ENCODE peak calls at places on chromosomes 2 and 18, in ten cellular contexts. One of them, this sample, is unnamed.

GRCh38 chr18:32549248-32549842 is 78.7 kb upstream of the GAREM1 start:
- DNase-seq in endothelial cell: peak
- DNase-seq in Calu3: peak
- DNase-seq in chondrocyte: no peak
- DNase-seq in OCI-LY7: peak
- DNase-seq in BJ: no peak
- DNase-seq in cardiac muscle cell: peak
- DNase-seq in RWPE1: peak
- DNase-seq in kidney: no peak
- DNase-seq in sigmoid colon: no peak
- DNase-seq in this sample: no peak

GRCh38 chr2:118386636-118387302 is 298.5 kb downstream of the INSIG2 start:
- DNase-seq in endothelial cell: no peak
- DNase-seq in BJ: peak
- DNase-seq in RWPE1: peak
- DNase-seq in sigmoid colon: no peak
- DNase-seq in chondrocyte: no peak
- DNase-seq in Calu3: no peak
- DNase-seq in cardiac muscle cell: no peak
- DNase-seq in OCI-LY7: no peak
- DNase-seq in kidney: no peak
- DNase-seq in this sample: no peak

GRCh38 chr2:204152616-204153015 is 216.1 kb downstream of the ICOS start:
- DNase-seq in chondrocyte: no peak
- DNase-seq in kidney: no peak
- DNase-seq in endothelial cell: no peak
- DNase-seq in sigmoid colon: no peak
- DNase-seq in BJ: no peak
- DNase-seq in OCI-LY7: no peak
- DNase-seq in Calu3: no peak
- DNase-seq in cardiac muscle cell: no peak
- DNase-seq in RWPE1: no peak
- DNase-seq in this sample: no peak

GRCh38 chr2:110106642-110107041 is 9.0 kb downstream of the MALL start:
- DNase-seq in chondrocyte: no peak
- DNase-seq in Calu3: no peak
- DNase-seq in OCI-LY7: no peak
- DNase-seq in endothelial cell: no peak
- DNase-seq in sigmoid colon: no peak
- DNase-seq in RWPE1: no peak
- DNase-seq in BJ: no peak
- DNase-seq in cardiac muscle cell: peak
- DNase-seq in kidney: no peak
- DNase-seq in this sample: no peak

GRCh38 chr18:23209031-23209430 is 73.7 kb downstream of the CABLES1 start:
- DNase-seq in endothelial cell: no peak
- DNase-seq in BJ: no peak
- DNase-seq in Calu3: no peak
- DNase-seq in RWPE1: no peak
- DNase-seq in cardiac muscle cell: no peak
- DNase-seq in OCI-LY7: no peak
- DNase-seq in kidney: no peak
- DNase-seq in sigmoid colon: no peak
- DNase-seq in chondrocyte: no peak
- DNase-seq in this sample: no peak

GRCh38 chr18:9653390-9653789 is 39.0 kb upstream of the PPP4R1 start:
- DNase-seq in BJ: no peak
- DNase-seq in kidney: peak
- DNase-seq in chondrocyte: no peak
- DNase-seq in RWPE1: no peak
- DNase-seq in cardiac muscle cell: peak
- DNase-seq in Calu3: peak
- DNase-seq in endothelial cell: no peak
- DNase-seq in sigmoid colon: peak
- DNase-seq in OCI-LY7: no peak
- DNase-seq in this sample: no peak

GRCh38 chr2:61328707-61329251 is 142.1 kb downstream of the USP34 start:
- DNase-seq in kidney: no peak
- DNase-seq in OCI-LY7: no peak
- DNase-seq in Calu3: no peak
- DNase-seq in BJ: peak
- DNase-seq in RWPE1: no peak
- DNase-seq in sigmoid colon: no peak
- DNase-seq in endothelial cell: no peak
- DNase-seq in cardiac muscle cell: no peak
- DNase-seq in chondrocyte: no peak
- DNase-seq in this sample: no peak

GRCh38 chr2:229129738-229130371 is 141.2 kb downstream of the PID1 start:
- DNase-seq in BJ: no peak
- DNase-seq in endothelial cell: no peak
- DNase-seq in OCI-LY7: no peak
- DNase-seq in chondrocyte: no peak
- DNase-seq in Calu3: no peak
- DNase-seq in RWPE1: peak
- DNase-seq in cardiac muscle cell: peak
- DNase-seq in kidney: no peak
- DNase-seq in sigmoid colon: no peak
- DNase-seq in this sample: peak

GRCh38 chr2:237324446-237325236 is 89.3 kb downstream of the COL6A3 start:
- DNase-seq in BJ: no peak
- DNase-seq in endothelial cell: no peak
- DNase-seq in RWPE1: no peak
- DNase-seq in sigmoid colon: peak
- DNase-seq in Calu3: no peak
- DNase-seq in chondrocyte: no peak
- DNase-seq in OCI-LY7: no peak
- DNase-seq in kidney: no peak
- DNase-seq in cardiac muscle cell: peak
- DNase-seq in this sample: no peak

GRCh38 chr2:1900736-1901135 is 156.4 kb upstream of the PXDN start:
- DNase-seq in chondrocyte: peak
- DNase-seq in Calu3: no peak
- DNase-seq in endothelial cell: peak
- DNase-seq in cardiac muscle cell: no peak
- DNase-seq in kidney: no peak
- DNase-seq in sigmoid colon: no peak
- DNase-seq in OCI-LY7: no peak
- DNase-seq in RWPE1: no peak
- DNase-seq in BJ: no peak
- DNase-seq in this sample: no peak
- TF ChIP-seq CTCF in chondrocyte: peak
- TF ChIP-seq CTCF in Calu3: no peak
- TF ChIP-seq CTCF in endothelial cell: peak
- TF ChIP-seq CTCF in cardiac muscle cell: no peak
- TF ChIP-seq CTCF in kidney: no peak
- TF ChIP-seq CTCF in sigmoid colon: no peak
- TF ChIP-seq CTCF in OCI-LY7: no peak
- TF ChIP-seq CTCF in RWPE1: no peak
- TF ChIP-seq CTCF in BJ: no peak
- TF ChIP-seq CTCF in this sample: no peak

GRCh38 chr2:136281281-136282117 is 163.6 kb upstream of the CXCR4 start:
- DNase-seq in sigmoid colon: no peak
- DNase-seq in OCI-LY7: no peak
- DNase-seq in endothelial cell: no peak
- DNase-seq in cardiac muscle cell: no peak
- DNase-seq in kidney: no peak
- DNase-seq in Calu3: no peak
- DNase-seq in chondrocyte: no peak
- DNase-seq in BJ: no peak
- DNase-seq in RWPE1: no peak
- DNase-seq in this sample: no peak

GRCh38 chr2:136284226-136285119 is 166.5 kb upstream of the CXCR4 start:
- DNase-seq in OCI-LY7: no peak
- DNase-seq in sigmoid colon: no peak
- DNase-seq in kidney: no peak
- DNase-seq in cardiac muscle cell: no peak
- DNase-seq in BJ: no peak
- DNase-seq in Calu3: no peak
- DNase-seq in RWPE1: no peak
- DNase-seq in endothelial cell: no peak
- DNase-seq in chondrocyte: no peak
- DNase-seq in this sample: no peak

GRCh38 chr2:136286423-136286822 is 168.5 kb upstream of the CXCR4 start:
- DNase-seq in chondrocyte: no peak
- DNase-seq in Calu3: no peak
- DNase-seq in sigmoid colon: no peak
- DNase-seq in cardiac muscle cell: no peak
- DNase-seq in OCI-LY7: no peak
- DNase-seq in BJ: no peak
- DNase-seq in endothelial cell: no peak
- DNase-seq in kidney: no peak
- DNase-seq in RWPE1: no peak
- DNase-seq in this sample: no peak

GRCh38 chr2:136288249-136288648 is 170.3 kb upstream of the CXCR4 start:
- DNase-seq in Calu3: no peak
- DNase-seq in OCI-LY7: no peak
- DNase-seq in endothelial cell: no peak
- DNase-seq in sigmoid colon: no peak
- DNase-seq in RWPE1: no peak
- DNase-seq in cardiac muscle cell: no peak
- DNase-seq in kidney: no peak
- DNase-seq in chondrocyte: no peak
- DNase-seq in BJ: no peak
- DNase-seq in this sample: no peak

GRCh38 chr2:136282238-136282775 is 164.4 kb upstream of the CXCR4 start:
- DNase-seq in RWPE1: no peak
- DNase-seq in chondrocyte: no peak
- DNase-seq in cardiac muscle cell: no peak
- DNase-seq in OCI-LY7: no peak
- DNase-seq in kidney: no peak
- DNase-seq in BJ: no peak
- DNase-seq in endothelial cell: no peak
- DNase-seq in sigmoid colon: no peak
- DNase-seq in Calu3: no peak
- DNase-seq in this sample: no peak
- TF ChIP-seq CTCF in RWPE1: no peak
- TF ChIP-seq CTCF in chondrocyte: no peak
- TF ChIP-seq CTCF in cardiac muscle cell: no peak
- TF ChIP-seq CTCF in OCI-LY7: no peak
- TF ChIP-seq CTCF in kidney: no peak
- TF ChIP-seq CTCF in BJ: no peak
- TF ChIP-seq CTCF in endothelial cell: no peak
- TF ChIP-seq CTCF in sigmoid colon: no peak
- TF ChIP-seq CTCF in Calu3: no peak
- TF ChIP-seq CTCF in this sample: no peak

GRCh38 chr2:167334343-167334742 is 446.1 kb downstream of the XIRP2 start:
- DNase-seq in BJ: no peak
- DNase-seq in endothelial cell: no peak
- DNase-seq in chondrocyte: no peak
- DNase-seq in RWPE1: no peak
- DNase-seq in sigmoid colon: no peak
- DNase-seq in Calu3: no peak
- DNase-seq in kidney: no peak
- DNase-seq in OCI-LY7: no peak
- DNase-seq in cardiac muscle cell: no peak
- DNase-seq in this sample: no peak

GRCh38 chr2:167335627-167336026 is 447.3 kb downstream of the XIRP2 start:
- DNase-seq in Calu3: no peak
- DNase-seq in chondrocyte: no peak
- DNase-seq in BJ: no peak
- DNase-seq in cardiac muscle cell: peak
- DNase-seq in OCI-LY7: no peak
- DNase-seq in endothelial cell: no peak
- DNase-seq in kidney: no peak
- DNase-seq in sigmoid colon: no peak
- DNase-seq in RWPE1: no peak
- DNase-seq in this sample: no peak

GRCh38 chr2:167331636-167332232 is 443.5 kb downstream of the XIRP2 start:
- DNase-seq in cardiac muscle cell: no peak
- DNase-seq in chondrocyte: no peak
- DNase-seq in OCI-LY7: no peak
- DNase-seq in endothelial cell: peak
- DNase-seq in kidney: peak
- DNase-seq in RWPE1: no peak
- DNase-seq in BJ: no peak
- DNase-seq in sigmoid colon: no peak
- DNase-seq in Calu3: peak
- DNase-seq in this sample: no peak

GRCh38 chr2:167332358-167332757 is 444.1 kb downstream of the XIRP2 start:
- DNase-seq in Calu3: no peak
- DNase-seq in cardiac muscle cell: no peak
- DNase-seq in sigmoid colon: no peak
- DNase-seq in kidney: no peak
- DNase-seq in endothelial cell: no peak
- DNase-seq in OCI-LY7: no peak
- DNase-seq in chondrocyte: no peak
- DNase-seq in RWPE1: no peak
- DNase-seq in BJ: no peak
- DNase-seq in this sample: no peak

GRCh38 chr2:167333245-167333644 is 445.0 kb downstream of the XIRP2 start:
- DNase-seq in Calu3: no peak
- DNase-seq in sigmoid colon: no peak
- DNase-seq in chondrocyte: no peak
- DNase-seq in BJ: no peak
- DNase-seq in cardiac muscle cell: no peak
- DNase-seq in RWPE1: no peak
- DNase-seq in endothelial cell: no peak
- DNase-seq in kidney: no peak
- DNase-seq in OCI-LY7: no peak
- DNase-seq in this sample: no peak
- TF ChIP-seq CTCF in Calu3: no peak
- TF ChIP-seq CTCF in sigmoid colon: no peak
- TF ChIP-seq CTCF in chondrocyte: peak
- TF ChIP-seq CTCF in BJ: no peak
- TF ChIP-seq CTCF in cardiac muscle cell: no peak
- TF ChIP-seq CTCF in RWPE1: no peak
- TF ChIP-seq CTCF in endothelial cell: no peak
- TF ChIP-seq CTCF in kidney: no peak
- TF ChIP-seq CTCF in OCI-LY7: no peak
- TF ChIP-seq CTCF in this sample: no peak

GRCh38 chr2:96265840-96266569 is at the start of the genes CIAO1 and TMEM127:
- DNase-seq in sigmoid colon: peak
- DNase-seq in kidney: peak
- DNase-seq in cardiac muscle cell: peak
- DNase-seq in OCI-LY7: peak
- DNase-seq in chondrocyte: peak
- DNase-seq in RWPE1: peak
- DNase-seq in Calu3: peak
- DNase-seq in BJ: peak
- DNase-seq in endothelial cell: peak
- DNase-seq in this sample: peak

GRCh38 chr2:96264656-96265348 is 995 bp downstream of the TMEM127 start:
- DNase-seq in kidney: peak
- DNase-seq in endothelial cell: peak
- DNase-seq in RWPE1: peak
- DNase-seq in OCI-LY7: peak
- DNase-seq in sigmoid colon: peak
- DNase-seq in cardiac muscle cell: peak
- DNase-seq in BJ: no peak
- DNase-seq in Calu3: peak
- DNase-seq in chondrocyte: no peak
- DNase-seq in this sample: no peak

GRCh38 chr2:96264086-96264485 is 1.7 kb downstream of the TMEM127 start:
- DNase-seq in RWPE1: no peak
- DNase-seq in OCI-LY7: no peak
- DNase-seq in sigmoid colon: no peak
- DNase-seq in cardiac muscle cell: peak
- DNase-seq in endothelial cell: no peak
- DNase-seq in Calu3: no peak
- DNase-seq in BJ: no peak
- DNase-seq in kidney: no peak
- DNase-seq in chondrocyte: no peak
- DNase-seq in this sample: no peak

GRCh38 chr2:96265349-96265839 is 403 bp downstream of the TMEM127 start:
- DNase-seq in OCI-LY7: peak
- DNase-seq in RWPE1: peak
- DNase-seq in Calu3: peak
- DNase-seq in chondrocyte: no peak
- DNase-seq in endothelial cell: no peak
- DNase-seq in kidney: no peak
- DNase-seq in cardiac muscle cell: no peak
- DNase-seq in BJ: no peak
- DNase-seq in sigmoid colon: peak
- DNase-seq in this sample: no peak

GRCh38 chr2:96267159-96267971 is 1.3 kb downstream of the CIAO1 start:
- DNase-seq in endothelial cell: peak
- DNase-seq in RWPE1: peak
- DNase-seq in OCI-LY7: peak
- DNase-seq in sigmoid colon: no peak
- DNase-seq in chondrocyte: no peak
- DNase-seq in cardiac muscle cell: peak
- DNase-seq in kidney: no peak
- DNase-seq in BJ: no peak
- DNase-seq in Calu3: peak
- DNase-seq in this sample: no peak
- TF ChIP-seq CTCF in endothelial cell: peak
- TF ChIP-seq CTCF in RWPE1: no peak
- TF ChIP-seq CTCF in OCI-LY7: peak
- TF ChIP-seq CTCF in sigmoid colon: no peak
- TF ChIP-seq CTCF in chondrocyte: peak
- TF ChIP-seq CTCF in cardiac muscle cell: peak
- TF ChIP-seq CTCF in kidney: no peak
- TF ChIP-seq CTCF in BJ: peak
- TF ChIP-seq CTCF in Calu3: no peak
- TF ChIP-seq CTCF in this sample: peak

This sample was measured in AG09319.